ENCODE peak calls at places on chromosome 12, in five cellular contexts. S is tibial artery; O is right cardiac atrium; Y is naive thymus-derived CD4-positive, alpha-beta T cell; C is cardiac muscle cell. L is an unnamed sample. For H3K4me1, the result is how much of the 10 kb centered on the place peaks cover.

GRCh38 chr12:13404111-13404628 is 207.6 kb downstream of the EMP1 start:
- DNase-seq in S (no peak), O (no peak), Y (no peak), C (no peak), L (no peak)

GRCh38 chr12:50110762-50111416 is 1.1 kb upstream of the COX14 start:
- DNase-seq in O (peak), Y (no peak), C (peak), S (peak), L (peak)

GRCh38 chr12:27573972-27574371 is 50.0 kb downstream of the PPFIBP1 start:
- DNase-seq in S (no peak), C (no peak), O (no peak), Y (no peak), L (peak)

GRCh38 chr12:86623267-86623666 is 367.1 kb upstream of the MGAT4C start:
- DNase-seq in C (no peak), S (no peak), Y (no peak), O (no peak), L (no peak)

GRCh38 chr12:20024194-20024593 is 344.1 kb upstream of the PDE3A start:
- DNase-seq in S (no peak), O (no peak), Y (no peak), C (no peak), L (no peak)

GRCh38 chr12:96720363-96720705 is 186.7 kb upstream of the NEDD1 start:
- DNase-seq in C (no peak), O (peak), Y (no peak), S (no peak), L (no peak)

GRCh38 chr12:43336962-43337555 is 214.9 kb downstream of the ADAMTS20 start:
- DNase-seq in O (no peak), C (peak), S (no peak), Y (no peak), L (peak)

GRCh38 chr12:62683724-62684501 is 217.3 kb downstream of the MON2 start:
- DNase-seq in O (peak), S (peak), C (no peak), Y (no peak), L (peak)

GRCh38 chr12:38152816-38153736 is 163.5 kb upstream of the ALG10B start:
- DNase-seq in O (peak), Y (no peak), C (no peak), S (peak), L (no peak)

GRCh38 chr12:1781770-1782169 is 38.6 kb upstream of the LRTM2 start:
- DNase-seq in C (peak), Y (no peak), O (no peak), S (no peak), L (no peak)

GRCh38 chr12:92020983-92021664 is 124.5 kb downstream of the BTG1 start:
- DNase-seq in C (no peak), S (no peak), Y (no peak), O (no peak), L (peak)

GRCh38 chr12:95859344-95859816 is 628 bp downstream of the SNRPF start:
- DNase-seq in O (no peak), S (no peak), Y (no peak), C (peak), L (peak)

GRCh38 chr12:16675438-16675837 is 69.5 kb upstream of the LMO3 start:
- DNase-seq in O (no peak), C (no peak), S (no peak), Y (no peak), L (no peak)

GRCh38 chr12:2891240-2892053 is 756 bp downstream of the TULP3 start:
- DNase-seq in Y (no peak), O (peak), S (peak), C (peak), L (peak)

GRCh38 chr12:88450130-88450529 is 130.1 kb downstream of the KITLG start:
- DNase-seq in S (no peak), Y (no peak), O (no peak), C (no peak), L (no peak)

GRCh38 chr12:3604750-3605638 is 114.0 kb downstream of the PRMT8 start:
- DNase-seq in O (peak), C (peak), S (no peak), Y (no peak), L (peak)

GRCh38 chr12:56377310-56377988 is 14.8 kb upstream of the APOF start:
- DNase-seq in O (no peak), Y (no peak), S (no peak), C (no peak), L (no peak)

GRCh38 chr12:73935817-73936216 is 601.8 kb upstream of the ATXN7L3B start:
- DNase-seq in C (peak), O (no peak), Y (no peak), S (no peak), L (peak)

DNA sequence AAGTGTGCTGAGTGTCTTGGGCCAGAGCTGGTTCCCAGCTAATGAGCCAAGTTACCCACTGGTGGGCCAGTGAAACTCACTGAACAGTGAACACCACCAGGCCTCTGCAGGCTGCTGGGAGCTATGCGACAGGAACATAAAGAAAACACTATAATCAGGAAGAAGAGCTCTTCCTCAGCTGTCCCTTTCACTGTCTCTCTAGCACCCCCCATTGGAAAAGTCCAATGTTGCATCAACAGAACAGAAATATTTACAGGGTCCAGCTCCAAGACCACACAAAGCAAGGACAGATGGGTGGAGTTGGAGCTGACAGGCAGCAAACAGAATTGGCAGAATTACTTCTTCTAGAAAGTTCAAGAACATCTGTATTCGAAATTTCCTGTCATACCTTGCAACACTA is 903.6 kb upstream of the TMEM132C start:
- DNase-seq in Y (no peak), O (no peak), S (no peak), C (peak), L (peak)
- H3K27ac ChIP-seq in Y (no peak), O (no peak), S (no peak), C (no peak), L (no peak)

DNA sequence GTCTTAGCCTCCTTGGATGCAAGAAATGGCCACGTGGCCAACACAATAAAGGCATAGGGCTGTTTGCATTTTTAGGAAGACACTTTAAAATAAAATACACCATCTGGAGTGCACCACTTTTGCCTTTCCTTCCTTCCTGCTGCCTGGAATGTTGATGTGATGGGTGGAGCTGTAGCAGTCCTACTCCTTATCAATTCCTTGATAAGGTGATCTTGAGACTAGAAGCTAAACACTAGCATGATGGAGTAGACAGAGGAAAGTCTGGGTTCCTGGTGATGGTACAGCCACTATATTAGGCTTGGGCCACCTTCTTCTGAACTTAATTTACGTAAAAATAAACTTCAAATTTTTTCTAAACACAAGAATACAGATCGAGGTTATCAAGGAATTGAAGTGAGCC is 2.9 kb upstream of the GLT1D1 start:
- DNase-seq in Y (no peak), O (no peak), C (no peak), S (no peak), L (no peak)
- H3K4me3 ChIP-seq in Y (no peak), O (no peak), C (no peak), S (no peak), L (no peak)

GRCh38 chr12:71945883-71946282 is 7.2 kb downstream of the TPH2 start:
- DNase-seq in C (no peak), Y (no peak), O (no peak), S (no peak), L (no peak)
- H3K4me1 ChIP-seq in C (under half), Y (under half), O (under half), S (under half), L (under half)

DNA sequence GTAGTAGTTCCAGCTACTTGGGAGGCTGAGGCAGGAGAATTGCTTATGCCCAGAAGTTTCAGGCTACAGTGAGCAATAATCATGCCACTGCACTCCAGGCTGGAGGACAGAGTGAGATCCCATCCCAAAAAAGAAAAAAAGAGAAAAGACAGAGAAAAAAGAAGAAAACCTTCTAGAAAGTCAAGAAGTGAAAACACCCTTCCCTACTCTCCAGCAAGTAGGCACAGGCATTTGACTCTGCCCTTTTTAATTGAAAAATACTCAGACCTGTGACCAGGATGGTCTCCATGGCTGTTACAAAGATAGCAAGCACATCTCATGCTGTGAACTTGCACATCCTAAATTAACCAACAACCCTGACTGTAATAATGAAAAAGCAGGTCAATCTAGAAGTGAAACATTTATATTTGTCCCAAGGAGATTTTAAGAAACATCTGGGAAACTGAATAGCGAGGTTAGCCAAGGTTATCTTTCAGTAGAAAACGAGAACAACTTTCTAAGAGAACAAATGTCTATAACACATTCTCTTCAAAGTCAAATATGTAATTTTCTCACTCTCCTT is 2.0 kb downstream of the TMTC1 start:
- DNase-seq in Y (no peak), C (no peak), O (no peak), S (no peak), L (no peak)
- H3K27ac ChIP-seq in Y (no peak), C (no peak), O (no peak), S (peak), L (no peak)

GRCh38 chr12:85280138-85280983 is at the start of gene ALX1:
- DNase-seq in Y (no peak), S (peak), O (peak), C (peak), L (peak)
- H3K4me3 ChIP-seq in Y (no peak), S (peak), O (peak), C (peak), L (peak)

GRCh38 chr12:8031872-8032241 is 659 bp upstream of the FOXJ2 start:
- DNase-seq in C (no peak), Y (no peak), O (no peak), S (no peak), L (peak)
- H3K4me1 ChIP-seq in C (under half), Y (under half), O (under half), S (under half), L (under half)

L was measured in A673.